ENCODE peak calls at places on chromosomes 2 and 18, in four cellular contexts. C is K562, R is HCT116, E is HepG2. G is an unnamed sample.

GRCh38 chr18:63311481-63312409 is 7.8 kb downstream of the BCL2 start:
- DNase-seq in C (no peak), R (no peak), E (no peak), G (no peak)

GRCh38 chr2:63189026-63189425 is 138.4 kb downstream of the OTX1 start:
- DNase-seq in E (peak), R (peak), C (peak), G (peak)

GRCh38 chr2:119545076-119545475 is 827 bp downstream of the CFAP221 start:
- DNase-seq in R (no peak), C (no peak), E (no peak), G (no peak)

GRCh38 chr2:97993926-97994325 is 1.8 kb downstream of the TMEM131 start:
- DNase-seq in C (peak), R (no peak), E (no peak), G (no peak)

GRCh38 chr2:128319773-128320608 is 1.3 kb upstream of the HS6ST1 start:
- DNase-seq in R (no peak), E (no peak), C (no peak), G (no peak)

GRCh38 chr2:41966431-41966893 is 81.4 kb upstream of the PKDCC start:
- DNase-seq in E (peak), C (no peak), R (no peak), G (peak)

GRCh38 chr2:241871538-241872312 is 2.2 kb downstream of the RTP5 start:
- DNase-seq in E (no peak), R (no peak), C (no peak), G (no peak)

GRCh38 chr2:20965221-20965620 is 78.7 kb downstream of the APOB start:
- DNase-seq in E (no peak), R (no peak), C (no peak), G (no peak)

GRCh38 chr2:10375570-10376266 is 72.4 kb downstream of the ODC1 start:
- DNase-seq in R (no peak), E (no peak), C (no peak), G (no peak)

GRCh38 chr2:111037136-111037535 is 83.6 kb upstream of the BCL2L11 start:
- DNase-seq in E (no peak), C (no peak), R (no peak), G (no peak)

GRCh38 chr2:44682459-44682858 is 259.0 kb upstream of the SIX3 start:
- DNase-seq in C (no peak), R (no peak), E (no peak), G (no peak)

GRCh38 chr2:215105607-215106354 is 32.6 kb downstream of the ABCA12 start:
- DNase-seq in E (no peak), R (no peak), C (no peak), G (no peak)

DNA sequence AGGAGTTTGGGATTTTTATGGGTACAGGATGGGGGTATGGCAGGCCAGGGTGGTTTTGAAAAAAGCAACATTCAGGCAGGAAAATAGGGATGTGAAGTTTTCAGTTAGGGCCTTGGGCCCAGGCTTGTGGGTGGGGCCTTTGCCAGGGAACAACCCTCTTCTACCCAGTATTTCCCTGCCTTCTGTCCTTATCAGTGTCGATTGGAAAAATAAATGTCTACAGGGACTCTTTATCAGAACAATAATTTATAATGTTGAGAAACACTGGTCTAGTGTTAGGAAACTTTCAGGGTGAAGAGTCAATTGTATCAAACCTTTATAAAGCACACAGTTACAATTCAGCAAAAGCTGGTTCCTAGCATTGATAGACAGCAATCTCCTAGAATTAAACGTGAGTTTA is 214.1 kb upstream of the NABP1 start:
- DNase-seq in E (no peak), C (no peak), R (no peak), G (no peak)
- TF ChIP-seq CTCF in E (no peak), C (no peak), R (no peak), G (no peak)

DNA sequence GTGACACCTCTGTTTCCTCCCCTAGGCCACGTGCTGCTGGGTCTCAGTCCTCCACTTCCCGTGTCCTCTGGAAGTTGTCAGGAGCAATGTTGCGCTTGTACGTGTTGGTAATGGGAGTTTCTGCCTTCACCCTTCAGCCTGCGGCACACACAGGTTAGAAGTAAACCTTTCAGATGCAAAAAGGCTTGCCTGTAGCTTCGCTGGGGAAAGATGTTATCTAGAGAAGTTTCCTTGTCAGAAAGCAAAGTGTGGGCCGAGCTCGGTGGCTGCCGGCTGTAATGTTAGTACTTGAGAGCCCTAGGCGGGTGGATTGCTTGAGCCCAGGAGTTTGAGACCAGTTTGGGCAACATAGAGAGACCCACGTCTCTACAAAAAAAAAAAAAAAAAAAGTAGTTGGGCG is 16.7 kb downstream of the IL1R2 start:
- DNase-seq in C (no peak), E (no peak), R (no peak), G (no peak)
- H3K4me3 ChIP-seq in C (no peak), E (no peak), R (no peak), G (no peak)

GRCh38 chr18:67783215-67783946 is 266.9 kb upstream of the DSEL start:
- DNase-seq in E (no peak), C (no peak), R (no peak), G (peak)
- TF ChIP-seq TCF7L2 in E (no peak), C (no peak), R (no peak), G (no peak)

DNA sequence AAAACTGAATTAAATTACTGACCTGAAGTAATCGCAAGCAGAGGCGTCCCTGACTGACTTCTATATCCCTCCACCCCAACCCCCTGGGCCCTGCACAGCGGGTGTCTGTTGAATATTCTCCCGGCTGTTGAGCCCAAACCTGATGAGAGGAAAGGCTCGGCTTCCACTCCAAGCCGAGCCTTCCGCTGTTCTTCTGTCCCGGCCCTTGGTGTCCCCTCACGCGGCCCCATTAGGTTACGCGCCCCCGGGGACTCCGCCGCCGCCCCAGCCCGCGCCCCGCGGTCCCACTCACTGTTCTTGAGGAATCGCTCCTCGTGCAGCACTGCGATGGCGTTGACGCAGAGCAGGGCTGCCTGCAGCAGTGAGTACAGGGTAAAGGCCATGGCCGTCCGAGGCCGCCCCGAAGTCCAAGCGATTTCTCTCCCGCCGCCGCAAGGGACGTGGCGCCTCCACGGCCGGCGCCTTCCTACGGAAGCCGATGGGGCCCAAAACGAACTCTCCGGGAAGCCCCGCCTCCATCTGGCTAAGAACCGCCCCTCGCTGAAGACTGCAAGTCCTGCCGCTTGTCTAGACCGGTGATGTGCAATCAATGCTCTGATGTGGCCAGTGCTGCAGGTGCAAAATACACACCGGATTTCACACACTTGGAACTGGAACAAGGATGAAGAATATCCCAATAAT is at the start of gene IER3IP1:
- DNase-seq in R (peak), C (peak), E (peak), G (peak)
- TF ChIP-seq CTCF in R (peak), C (no peak), E (peak), G (no peak)

GRCh38 chr2:174835797-174836255 is 71.6 kb upstream of the CHRNA1 start:
- DNase-seq in R (no peak), E (no peak), C (no peak), G (no peak)
- H3K4me3 ChIP-seq in R (no peak), E (no peak), C (no peak), G (no peak)

GRCh38 chr2:205849136-205849535 is 166.8 kb downstream of the NRP2 start:
- DNase-seq in C (no peak), E (no peak), R (no peak), G (no peak)
- TF ChIP-seq TCF7L2 in C (no peak), E (no peak), R (no peak), G (no peak)

DNA sequence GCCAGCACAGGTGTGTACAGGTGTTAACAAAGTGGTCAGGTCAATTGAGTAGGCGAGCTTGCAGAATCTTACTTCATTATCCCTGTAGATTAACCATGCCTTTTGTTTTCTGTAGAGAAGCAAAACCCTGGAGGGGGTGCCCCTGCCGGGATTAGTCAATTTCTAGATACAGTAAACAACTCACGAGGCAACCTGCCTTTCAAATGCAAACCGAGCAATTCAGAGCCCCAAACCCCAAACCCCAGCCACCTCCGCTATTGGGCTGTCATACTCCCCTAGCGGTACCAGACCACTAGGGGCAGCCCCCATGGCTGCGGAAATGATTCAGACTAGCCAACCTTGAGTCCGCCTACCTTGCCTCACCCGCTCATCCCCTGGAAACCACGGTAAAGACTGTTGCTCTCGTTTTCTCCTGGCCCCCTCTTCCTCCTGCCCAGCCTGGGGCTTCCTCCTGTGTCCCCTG is 61.4 kb upstream of the KIF5C start:
- DNase-seq in R (no peak), E (no peak), C (peak), G (no peak)
- TF ChIP-seq CTCF in R (no peak), E (peak), C (peak), G (peak)

GRCh38 chr18:57083485-57083884 is 63.4 kb upstream of the BOD1L2 start:
- DNase-seq in C (no peak), R (no peak), E (no peak), G (no peak)

GRCh38 chr18:57080479-57080878 is 66.4 kb upstream of the BOD1L2 start:
- DNase-seq in C (no peak), E (no peak), R (no peak), G (no peak)

GRCh38 chr18:57086163-57086562 is 60.7 kb upstream of the BOD1L2 start:
- DNase-seq in E (no peak), C (no peak), R (no peak), G (no peak)

GRCh38 chr18:57087985-57088384 is 58.9 kb upstream of the BOD1L2 start:
- DNase-seq in E (no peak), C (no peak), R (peak), G (no peak)

DNA sequence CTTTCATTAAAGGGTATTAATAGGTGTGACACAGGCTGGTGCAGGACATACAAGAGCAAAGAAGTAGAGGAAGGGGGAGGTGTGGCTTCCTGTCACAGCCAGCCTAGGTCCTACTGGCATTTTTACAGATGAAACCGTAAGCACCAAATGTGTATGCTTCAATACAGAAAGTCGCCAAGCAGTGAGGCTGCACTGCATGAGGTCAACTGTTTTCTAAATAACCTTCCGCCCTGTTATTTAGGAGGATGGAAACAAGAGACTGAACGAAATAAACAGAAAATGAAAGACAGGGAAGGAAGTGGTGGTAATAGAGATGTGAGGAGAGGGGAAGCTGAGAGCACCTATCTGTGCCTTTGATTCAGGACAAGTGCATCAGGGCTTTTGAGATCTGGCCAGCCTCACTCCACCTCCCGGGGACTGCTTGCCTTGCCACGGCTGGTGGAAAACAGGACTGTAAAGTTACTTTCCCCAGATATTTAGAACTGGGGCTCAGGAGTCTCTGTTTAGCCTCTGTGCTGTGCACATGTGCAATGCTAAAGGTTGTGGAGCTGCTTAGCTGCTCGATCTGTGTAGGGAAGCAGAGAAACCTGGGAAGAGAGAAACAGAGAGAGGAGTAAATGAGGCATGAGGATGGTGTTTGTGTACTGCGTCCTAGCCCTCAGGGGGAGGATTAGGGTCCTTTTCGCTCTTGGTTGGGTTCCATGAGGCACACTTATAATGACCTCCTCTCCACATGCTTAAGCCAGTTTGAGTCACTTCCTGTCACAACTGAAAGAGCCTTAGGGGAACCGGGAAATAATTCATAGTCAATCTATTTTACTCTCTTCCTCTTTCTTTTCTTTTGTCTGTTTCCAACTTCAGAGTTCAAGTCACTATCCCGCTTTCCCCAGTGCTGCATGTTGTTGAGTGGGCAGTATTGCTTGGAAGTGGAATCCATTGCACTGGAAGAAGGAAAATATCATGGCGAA is 62.3 kb upstream of the BOD1L2 start:
- DNase-seq in C (no peak), R (no peak), E (no peak), G (no peak)
- H3K4me3 ChIP-seq in C (no peak), R (no peak), E (no peak), G (no peak)

GRCh38 chr18:36078751-36079529 is 11.6 kb upstream of the RPRD1A start:
- DNase-seq in C (no peak), E (peak), R (no peak), G (no peak)
- TF ChIP-seq TCF7L2 in C (no peak), E (no peak), R (no peak), G (no peak)